ENCODE peak calls at places on chromosomes 12 and 14, in six cellular contexts. F is hepatocyte, E is HCT116, V is GM23338, Q is neural progenitor cell, P is GM23248. U is an unnamed sample.

GRCh38 chr12:53983580-53984572 is 1.1 kb upstream of the HOXC10 start:
- DNase-seq in F (no peak), E (no peak), V (peak), Q (no peak), P (no peak), U (no peak)

GRCh38 chr12:11771356-11771755 is 121.9 kb downstream of the ETV6 start:
- DNase-seq in F (no peak), E (no peak), V (peak), Q (no peak), P (peak), U (no peak)

GRCh38 chr14:54935958-54936357 is 33.3 kb upstream of the GCH1 start:
- DNase-seq in F (no peak), E (no peak), V (no peak), Q (no peak), P (peak), U (no peak)

GRCh38 chr12:117261267-117261666 is 71.0 kb upstream of the FBXO21 start:
- DNase-seq in F (no peak), E (peak), V (no peak), Q (no peak), P (peak), U (no peak)

GRCh38 chr12:52865090-52865944 is 16.5 kb upstream of the KRT78 start:
- DNase-seq in F (peak), E (peak), V (peak), Q (peak), P (peak), U (no peak)

GRCh38 chr12:90631581-90631980 is 323.4 kb downstream of the CCER1 start:
- DNase-seq in F (no peak), E (no peak), V (no peak), Q (no peak), P (no peak), U (no peak)

GRCh38 chr12:27900920-27901879 is 71.3 kb downstream of the PTHLH start:
- DNase-seq in F (no peak), E (no peak), V (no peak), Q (no peak), P (no peak), U (no peak)

GRCh38 chr12:109880938-109881337 is 597 bp upstream of the GLTP start:
- DNase-seq in F (no peak), E (no peak), V (peak), Q (peak), P (no peak), U (no peak)

GRCh38 chr14:70755655-70756054 is 53.7 kb downstream of the MAP3K9 start:
- DNase-seq in F (no peak), E (no peak), V (no peak), Q (no peak), P (no peak), U (no peak)

GRCh38 chr12:38515912-38516311 is 199.3 kb downstream of the ALG10B start:
- DNase-seq in F (no peak), E (no peak), V (no peak), Q (no peak), P (no peak), U (no peak)

GRCh38 chr12:120101182-120101581 is 15.4 kb downstream of the RAB35 start:
- DNase-seq in F (no peak), E (no peak), V (no peak), Q (no peak), P (no peak), U (peak)

GRCh38 chr12:28212182-28212581 is 21.9 kb downstream of the CCDC91 start:
- DNase-seq in F (no peak), E (no peak), V (no peak), Q (no peak), P (no peak), U (no peak)

GRCh38 chr14:70011098-70011497 is 131.9 kb downstream of the SMOC1 start:
- DNase-seq in F (no peak), E (no peak), V (no peak), Q (no peak), P (no peak), U (no peak)

GRCh38 chr14:100988411-100988900 is 84.9 kb upstream of the RTL1 start:
- DNase-seq in F (no peak), E (peak), V (no peak), Q (no peak), P (peak), U (no peak)

GRCh38 chr12:14399871-14400270 is 34.4 kb downstream of the ATF7IP start:
- DNase-seq in F (no peak), E (no peak), V (no peak), Q (no peak), P (peak), U (no peak)

GRCh38 chr12:14393736-14394135 is 28.3 kb downstream of the ATF7IP start:
- DNase-seq in F (no peak), E (no peak), V (no peak), Q (no peak), P (peak), U (no peak)

GRCh38 chr12:14394317-14395058 is 29.0 kb downstream of the ATF7IP start:
- DNase-seq in F (peak), E (peak), V (peak), Q (peak), P (peak), U (peak)

GRCh38 chr12:14395059-14395778 is 29.7 kb downstream of the ATF7IP start:
- DNase-seq in F (no peak), E (no peak), V (no peak), Q (no peak), P (no peak), U (no peak)

GRCh38 chr12:14396071-14396470 is 30.6 kb downstream of the ATF7IP start:
- DNase-seq in F (peak), E (no peak), V (no peak), Q (no peak), P (no peak), U (no peak)
- TF ChIP-seq EZH2phosphoT487 in F (no peak), E (no peak), V (no peak), Q (no peak), P (no peak), U (no peak)

DNA sequence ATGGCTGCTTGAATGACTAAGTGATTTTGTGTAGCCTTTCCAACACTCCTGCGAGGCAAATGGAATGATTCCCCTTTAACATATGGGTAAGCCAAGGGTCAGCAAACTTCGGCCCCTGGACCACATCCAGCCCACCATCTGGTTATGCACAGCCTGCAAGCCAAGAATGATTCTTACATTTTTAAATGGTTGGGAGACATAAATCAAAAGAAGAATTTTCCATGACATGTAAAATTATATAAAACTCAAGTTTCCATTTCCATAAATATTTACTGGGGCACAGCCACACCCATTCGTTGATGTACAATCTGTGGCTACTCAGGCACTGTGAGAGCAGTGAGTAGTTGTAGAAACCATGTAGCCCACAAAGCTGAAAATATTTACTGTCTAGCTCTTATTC is 9.0 kb downstream of the SLC8B1 start:
- DNase-seq in F (no peak), E (no peak), V (no peak), Q (no peak), P (peak), U (no peak)
- TF ChIP-seq EZH2phosphoT487 in F (no peak), E (no peak), V (no peak), Q (no peak), P (no peak), U (no peak)

GRCh38 chr12:25830456-25830855 is 128.0 kb upstream of the RASSF8 start:
- DNase-seq in F (no peak), E (no peak), V (no peak), Q (no peak), P (peak), U (no peak)

GRCh38 chr12:25827747-25828146 is 130.7 kb upstream of the RASSF8 start:
- DNase-seq in F (no peak), E (no peak), V (no peak), Q (no peak), P (no peak), U (no peak)

GRCh38 chr12:25827141-25827540 is 131.3 kb upstream of the RASSF8 start:
- DNase-seq in F (no peak), E (no peak), V (no peak), Q (no peak), P (no peak), U (no peak)

GRCh38 chr12:25828188-25828587 is 130.3 kb upstream of the RASSF8 start:
- DNase-seq in F (no peak), E (no peak), V (no peak), Q (no peak), P (no peak), U (no peak)

GRCh38 chr12:25829192-25829591 is 129.3 kb upstream of the RASSF8 start:
- DNase-seq in F (peak), E (no peak), V (no peak), Q (no peak), P (peak), U (no peak)
- TF ChIP-seq EZH2phosphoT487 in F (no peak), E (no peak), V (no peak), Q (no peak), P (peak), U (no peak)

DNA sequence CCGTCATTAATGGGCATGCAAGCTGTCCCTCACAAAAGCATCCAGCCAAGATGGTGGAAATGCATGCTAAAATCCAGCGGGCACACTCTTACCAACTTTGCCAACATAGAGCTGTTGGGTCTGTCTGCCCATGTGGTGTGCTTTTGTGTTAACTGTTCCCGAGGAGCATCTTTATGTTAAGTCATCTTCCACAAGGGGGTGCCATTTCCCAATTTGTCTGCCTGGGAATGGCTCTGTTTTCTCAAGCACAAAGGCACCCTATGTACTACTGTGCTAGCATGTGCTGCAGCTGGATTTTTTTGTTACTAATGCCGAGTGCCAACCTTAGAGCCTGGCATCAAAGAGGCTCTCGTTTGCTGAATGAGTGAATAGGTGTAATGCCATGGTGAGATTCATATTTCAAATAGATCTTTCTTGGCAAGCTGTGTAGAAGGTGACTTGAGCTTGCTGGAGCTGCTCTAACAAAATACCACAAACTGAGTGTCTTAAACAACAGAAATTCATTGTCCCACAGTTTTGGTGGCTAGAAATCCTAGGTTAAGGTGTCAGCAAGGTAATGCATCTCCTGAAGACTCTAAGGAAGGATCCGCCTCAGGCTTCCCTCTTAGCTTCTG is 74.3 kb downstream of the TRHDE start:
- DNase-seq in F (peak), E (peak), V (peak), Q (peak), P (peak), U (peak)
- TF ChIP-seq EZH2phosphoT487 in F (no peak), E (no peak), V (no peak), Q (no peak), P (no peak), U (no peak)

GRCh38 chr12:132000286-132000872 is 50.6 kb downstream of the EP400 start:
- DNase-seq in F (no peak), E (no peak), V (no peak), Q (no peak), P (no peak), U (no peak)

GRCh38 chr12:132006056-132006680 is 56.4 kb downstream of the EP400 start:
- DNase-seq in F (no peak), E (no peak), V (no peak), Q (no peak), P (no peak), U (no peak)

GRCh38 chr12:132004946-132005345 is 55.2 kb downstream of the EP400 start:
- DNase-seq in F (no peak), E (no peak), V (no peak), Q (no peak), P (no peak), U (no peak)

GRCh38 chr12:132007041-132007440 is 57.3 kb downstream of the EP400 start:
- DNase-seq in F (no peak), E (no peak), V (no peak), Q (no peak), P (no peak), U (no peak)

DNA sequence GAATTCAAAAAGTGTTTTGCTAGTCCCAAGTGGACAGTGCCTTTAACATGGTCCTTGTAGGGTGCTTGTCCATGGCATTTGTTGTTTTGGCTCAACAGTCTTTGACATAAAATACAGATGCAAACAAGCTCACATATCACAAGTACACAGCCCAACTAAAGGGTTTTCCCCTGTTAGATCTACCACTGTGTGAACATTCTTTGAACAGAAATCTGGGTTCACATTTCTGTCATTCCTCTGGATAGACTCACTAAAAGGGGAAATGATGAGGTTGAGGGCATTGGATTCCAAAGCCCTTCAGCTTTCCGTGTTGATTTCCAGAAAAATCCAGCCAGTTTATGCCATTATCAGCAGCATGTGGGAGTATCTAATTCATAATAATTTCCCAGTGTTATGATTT is 54.1 kb downstream of the EP400 start:
- DNase-seq in F (no peak), E (no peak), V (no peak), Q (no peak), P (peak), U (no peak)
- TF ChIP-seq EZH2phosphoT487 in F (no peak), E (no peak), V (no peak), Q (no peak), P (no peak), U (no peak)

GRCh38 chr12:40105515-40106201 is at the start of gene SLC2A13:
- DNase-seq in F (peak), E (peak), V (peak), Q (peak), P (peak), U (peak)

GRCh38 chr12:40106655-40107054 is 774 bp upstream of the SLC2A13 start:
- DNase-seq in F (no peak), E (no peak), V (peak), Q (no peak), P (no peak), U (no peak)

GRCh38 chr12:40104461-40105264 is 1.2 kb downstream of the SLC2A13 start:
- DNase-seq in F (peak), E (no peak), V (peak), Q (peak), P (no peak), U (no peak)

GRCh38 chr12:40106202-40106533 is 287 bp upstream of the SLC2A13 start:
- DNase-seq in F (no peak), E (no peak), V (no peak), Q (no peak), P (no peak), U (no peak)

GRCh38 chr12:40105265-40105514 is 691 bp downstream of the SLC2A13 start:
- DNase-seq in F (peak), E (no peak), V (no peak), Q (no peak), P (no peak), U (no peak)
- TF ChIP-seq EZH2phosphoT487 in F (no peak), E (no peak), V (no peak), Q (no peak), P (no peak), U (no peak)

GRCh38 chr12:50398931-50399330 is 1.8 kb upstream of the LARP4 start:
- DNase-seq in F (no peak), E (no peak), V (no peak), Q (no peak), P (no peak), U (no peak)

GRCh38 chr12:50400638-50401382 is at the start of gene LARP4:
- DNase-seq in F (peak), E (peak), V (peak), Q (peak), P (peak), U (peak)

GRCh38 chr12:50402270-50403000 is 1.8 kb downstream of the LARP4 start:
- DNase-seq in F (no peak), E (no peak), V (no peak), Q (no peak), P (peak), U (no peak)

GRCh38 chr12:50401383-50402155 is 884 bp downstream of the LARP4 start:
- DNase-seq in F (peak), E (no peak), V (peak), Q (peak), P (peak), U (peak)

GRCh38 chr12:50400104-50400637 is 514 bp upstream of the LARP4 start:
- DNase-seq in F (no peak), E (no peak), V (no peak), Q (no peak), P (no peak), U (peak)
- TF ChIP-seq EZH2phosphoT487 in F (no peak), E (no peak), V (no peak), Q (no peak), P (no peak), U (no peak)